ENCODE peak calls at places on chromosomes 6 and 20, in six cellular contexts. I is bronchial epithelial cell, R is heart left ventricle, F is dorsolateral prefrontal cortex, B is pancreas, G is nephron progenitor cell. N is an unnamed sample.

GRCh38 chr20:22352019-22352418 is 232.4 kb downstream of the FOXA2 start:
- DNase-seq in I (no peak), R (no peak), F (no peak), B (no peak), G (no peak), N (no peak)

GRCh38 chr6:15343490-15344185 is 97.8 kb downstream of the JARID2 start:
- DNase-seq in I (no peak), R (no peak), F (no peak), B (no peak), G (no peak), N (no peak)

GRCh38 chr20:50774515-50774914 is 20.3 kb upstream of the BCAS4 start:
- DNase-seq in I (no peak), R (no peak), F (no peak), B (no peak), G (no peak), N (no peak)

GRCh38 chr6:161327360-161327953 is 53.6 kb upstream of the AGPAT4 start:
- DNase-seq in I (no peak), R (no peak), F (no peak), B (no peak), G (no peak), N (no peak)

GRCh38 chr6:53439556-53439955 is 90.8 kb upstream of the ELOVL5 start:
- DNase-seq in I (no peak), R (no peak), F (no peak), B (no peak), G (no peak), N (no peak)

GRCh38 chr6:20403080-20403765 is 1.5 kb downstream of the E2F3 start:
- DNase-seq in I (peak), R (peak), F (peak), B (peak), G (peak), N (peak)

GRCh38 chr6:36926711-36927110 is 27.8 kb upstream of the PI16 start:
- DNase-seq in I (no peak), R (no peak), F (no peak), B (no peak), G (no peak), N (no peak)

GRCh38 chr6:105243487-105243886 is 63.7 kb upstream of the POPDC3 start:
- DNase-seq in I (no peak), R (no peak), F (no peak), B (no peak), G (no peak), N (no peak)

GRCh38 chr6:3888153-3888957 is 39.2 kb downstream of the FAM50B start:
- DNase-seq in I (no peak), R (no peak), F (no peak), B (no peak), G (no peak), N (no peak)

GRCh38 chr6:56521454-56521853 is 121.2 kb downstream of the DST start:
- DNase-seq in I (peak), R (no peak), F (no peak), B (no peak), G (no peak), N (no peak)

GRCh38 chr6:56752009-56752408 is 109.3 kb upstream of the DST start:
- DNase-seq in I (peak), R (no peak), F (no peak), B (no peak), G (no peak), N (peak)

GRCh38 chr20:3222635-3223600 is 13.6 kb downstream of the ITPA start:
- DNase-seq in I (peak), R (peak), F (no peak), B (no peak), G (peak), N (no peak)

GRCh38 chr20:3559637-3560036 is 88.8 kb downstream of the ATRN start:
- DNase-seq in I (no peak), R (no peak), F (no peak), B (no peak), G (no peak), N (no peak)

GRCh38 chr6:31125586-31126363 is 5.5 kb upstream of the CDSN start:
- DNase-seq in I (peak), R (peak), F (no peak), B (peak), G (no peak), N (no peak)

GRCh38 chr20:60481742-60482133 is 523.5 kb downstream of the CDH26 start:
- DNase-seq in I (no peak), R (no peak), F (no peak), B (no peak), G (no peak), N (no peak)

GRCh38 chr6:168297643-168298042 is 21.9 kb downstream of the DACT2 start:
- DNase-seq in I (no peak), R (no peak), F (no peak), B (no peak), G (no peak), N (no peak)

GRCh38 chr20:20457392-20458126 is 89.7 kb downstream of the INSM1 start:
- DNase-seq in I (no peak), R (no peak), F (no peak), B (peak), G (no peak), N (no peak)

GRCh38 chr20:52210037-52210990 is 18.7 kb upstream of the ZFP64 start:
- DNase-seq in I (no peak), R (no peak), F (no peak), B (no peak), G (no peak), N (no peak)

GRCh38 chr20:22771706-22772105 is 187.3 kb upstream of the FOXA2 start:
- DNase-seq in I (peak), R (no peak), F (no peak), B (no peak), G (no peak), N (no peak)

GRCh38 chr6:36028088-36028886 is 679 bp downstream of the MAPK14 start:
- DNase-seq in I (peak), R (peak), F (peak), B (peak), G (peak), N (no peak)

GRCh38 chr20:57547250-57547649 is 13.7 kb upstream of the PCK1 start:
- DNase-seq in I (peak), R (no peak), F (no peak), B (no peak), G (no peak), N (no peak)

GRCh38 chr6:151119823-151120524 is 119.8 kb upstream of the AKAP12 start:
- DNase-seq in I (no peak), R (no peak), F (no peak), B (no peak), G (peak), N (no peak)

GRCh38 chr20:12067686-12068085 is 150.0 kb downstream of the BTBD3 start:
- DNase-seq in I (no peak), R (no peak), F (no peak), B (no peak), G (no peak), N (no peak)

GRCh38 chr6:152605342-152605741 is 31.8 kb downstream of the SYNE1 start:
- DNase-seq in I (peak), R (no peak), F (no peak), B (no peak), G (no peak), N (no peak)

GRCh38 chr6:73169111-73169510 is 56.2 kb downstream of the KHDC1L start:
- DNase-seq in I (no peak), R (no peak), F (no peak), B (no peak), G (no peak), N (peak)

DNA sequence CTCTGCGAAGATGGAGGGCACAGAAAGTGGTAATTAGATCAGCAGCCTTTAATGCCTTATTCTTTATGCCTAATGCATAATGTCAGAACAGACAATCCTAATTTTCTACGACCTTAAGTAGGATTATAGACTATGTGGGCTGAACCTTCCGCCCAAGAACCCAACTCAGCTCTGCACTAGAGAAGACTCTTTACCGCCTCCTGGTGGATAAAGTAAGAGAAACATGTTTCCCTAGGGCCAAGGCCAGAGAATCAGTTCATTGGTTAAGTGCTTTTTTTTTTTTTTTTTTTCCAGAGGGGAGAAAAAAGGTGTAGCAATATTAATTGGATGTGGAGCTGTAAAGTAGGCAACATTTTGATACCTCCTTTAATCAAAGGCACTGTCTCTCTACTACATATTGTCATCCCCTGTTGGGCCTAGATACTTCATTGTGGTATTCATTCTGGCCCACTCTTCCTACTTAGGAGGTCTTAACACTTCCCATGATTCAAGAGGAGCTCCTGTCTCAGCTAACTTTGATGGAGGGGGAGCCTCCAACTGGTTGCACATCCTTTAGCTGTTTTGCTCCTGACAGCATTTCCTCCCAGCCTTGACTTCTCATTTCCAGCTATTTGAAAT is 124.9 kb upstream of the NRN1 start:
- DNase-seq in I (peak), R (no peak), F (no peak), B (no peak), G (peak), N (no peak)
- TF ChIP-seq CTCF in I (peak), R (peak), F (peak), B (peak), G (peak), N (peak)

DNA sequence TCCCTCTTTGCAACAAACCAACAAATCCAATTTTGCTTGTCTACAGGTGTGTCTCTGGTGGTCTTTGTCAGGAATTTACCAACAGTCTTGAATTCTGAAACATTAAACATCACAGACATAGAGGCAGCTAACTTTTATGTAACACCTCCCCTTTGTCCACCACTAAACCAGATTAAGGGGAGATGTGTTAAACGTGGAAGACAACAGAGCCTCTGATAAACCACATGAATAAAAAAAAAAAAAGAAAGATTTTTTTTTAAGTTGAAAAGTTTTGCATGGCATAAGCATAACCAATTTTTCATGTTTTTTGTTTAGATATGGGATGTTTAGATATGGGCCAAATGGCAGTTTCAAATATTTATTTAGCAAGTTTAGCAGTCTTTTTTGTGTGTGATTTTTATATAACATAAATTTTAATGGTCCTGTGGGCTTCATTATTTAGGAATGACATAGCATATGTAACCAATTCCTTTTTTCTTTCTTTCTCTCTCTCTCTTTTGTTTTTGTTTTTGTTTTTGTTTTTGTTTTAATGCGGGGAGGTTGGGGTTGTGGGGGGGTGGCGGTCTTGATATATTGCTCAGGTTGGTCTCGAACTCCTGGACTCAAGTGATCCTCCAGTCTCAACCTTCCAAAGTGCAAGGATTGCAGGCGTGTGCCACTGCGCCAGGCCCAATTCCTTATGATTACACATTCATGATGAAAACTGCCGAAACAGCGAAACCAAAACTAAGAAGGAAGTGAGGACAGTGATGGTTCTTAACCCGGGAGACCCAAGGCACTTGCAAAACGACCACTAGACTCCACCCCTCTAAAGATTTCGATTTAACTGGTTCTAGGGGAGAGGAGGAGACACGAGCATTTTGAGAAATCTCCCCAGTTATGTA is 60.5 kb upstream of the BTN3A2 start:
- DNase-seq in I (no peak), R (no peak), F (no peak), B (no peak), G (no peak), N (no peak)
- TF ChIP-seq CTCF in I (no peak), R (no peak), F (no peak), B (no peak), G (no peak), N (no peak)

GRCh38 chr6:78517399-78517798 is 350.0 kb upstream of the IRAK1BP1 start:
- DNase-seq in I (no peak), R (no peak), F (no peak), B (no peak), G (no peak), N (no peak)

GRCh38 chr6:78511019-78511418 is 356.3 kb upstream of the IRAK1BP1 start:
- DNase-seq in I (no peak), R (no peak), F (no peak), B (no peak), G (no peak), N (no peak)

DNA sequence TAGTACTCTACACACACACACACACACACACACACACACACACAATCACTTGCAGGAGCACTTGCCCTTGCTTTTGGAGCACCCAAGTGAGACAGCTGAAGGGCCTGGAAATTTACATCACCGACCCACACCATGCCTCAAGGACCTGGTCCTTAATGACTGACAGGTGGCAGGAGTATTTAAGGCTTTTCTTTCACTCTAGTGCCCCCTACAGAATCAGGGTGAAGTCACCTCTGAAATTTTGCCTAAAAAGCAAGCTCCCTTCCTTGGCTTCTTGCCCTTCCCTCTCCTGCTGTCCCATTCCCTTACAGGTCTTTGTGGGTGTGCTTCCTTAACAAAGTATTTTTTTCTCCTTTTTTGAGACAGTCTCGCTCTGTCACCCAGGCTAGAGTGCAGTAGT is 353.5 kb upstream of the IRAK1BP1 start:
- DNase-seq in I (peak), R (no peak), F (no peak), B (no peak), G (no peak), N (no peak)
- TF ChIP-seq CTCF in I (peak), R (no peak), F (no peak), B (no peak), G (no peak), N (peak)

GRCh38 chr6:164911151-164911550 is 398.3 kb downstream of the C6orf118 start:
- DNase-seq in I (no peak), R (no peak), F (no peak), B (no peak), G (no peak), N (no peak)
- TF ChIP-seq CTCF in I (no peak), R (no peak), F (no peak), B (no peak), G (no peak), N (no peak)

DNA sequence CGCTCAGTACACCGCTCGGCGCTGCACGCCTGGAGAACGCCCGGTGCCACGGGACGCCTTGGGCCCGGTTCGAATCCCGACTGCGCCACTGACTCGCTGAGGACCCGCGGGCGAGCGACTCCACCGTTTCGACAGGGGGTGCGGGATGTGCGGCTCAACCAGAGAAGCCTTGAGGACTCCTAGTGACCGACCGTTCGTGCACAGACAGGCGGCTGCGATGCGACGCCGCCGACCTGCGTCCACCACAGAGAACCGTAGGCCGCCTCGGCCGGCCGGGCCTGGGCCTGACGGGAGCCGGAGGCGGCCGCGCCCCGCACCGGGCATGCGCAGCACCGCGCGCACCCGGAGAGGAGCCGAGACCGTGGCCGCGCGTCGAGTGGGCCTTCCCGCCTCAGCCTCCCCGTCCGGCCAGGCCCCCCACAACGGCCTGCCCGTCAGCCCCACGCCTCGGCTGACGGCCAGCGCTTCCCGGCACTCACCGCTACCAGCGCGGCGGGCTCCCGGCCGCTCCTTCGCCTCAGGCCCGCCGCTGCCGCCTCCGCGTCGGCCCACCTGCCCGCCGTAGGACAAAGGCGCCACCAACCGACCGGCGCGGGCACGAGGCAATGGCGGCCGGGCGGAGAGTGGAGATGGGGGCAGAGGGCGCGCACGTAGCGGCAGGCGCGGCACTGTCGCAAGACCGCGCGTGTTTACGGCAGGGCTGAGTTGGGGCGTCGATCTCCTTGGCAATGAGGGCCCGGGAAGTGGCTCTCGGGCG is at the start of gene NCOA5:
- DNase-seq in I (peak), R (peak), F (peak), B (peak), G (peak), N (peak)
- TF ChIP-seq CTCF in I (peak), R (peak), F (peak), B (no peak), G (no peak), N (no peak)

DNA sequence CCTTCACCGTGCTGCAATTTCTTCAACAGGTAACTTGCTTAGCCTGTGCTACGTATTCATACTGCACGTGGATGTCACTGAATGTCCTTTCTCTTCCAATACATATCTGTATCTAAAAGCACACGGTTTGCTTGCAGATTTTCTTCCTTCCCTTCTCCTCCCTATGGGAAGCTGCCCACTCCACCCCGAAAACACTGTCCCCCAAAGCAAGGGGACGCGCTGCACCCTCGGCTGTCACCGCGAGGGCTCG is 708 bp downstream of the TMX4 start:
- DNase-seq in I (peak), R (no peak), F (no peak), B (no peak), G (no peak), N (no peak)
- TF ChIP-seq CTCF in I (no peak), R (peak), F (peak), B (no peak), G (no peak), N (no peak)

DNA sequence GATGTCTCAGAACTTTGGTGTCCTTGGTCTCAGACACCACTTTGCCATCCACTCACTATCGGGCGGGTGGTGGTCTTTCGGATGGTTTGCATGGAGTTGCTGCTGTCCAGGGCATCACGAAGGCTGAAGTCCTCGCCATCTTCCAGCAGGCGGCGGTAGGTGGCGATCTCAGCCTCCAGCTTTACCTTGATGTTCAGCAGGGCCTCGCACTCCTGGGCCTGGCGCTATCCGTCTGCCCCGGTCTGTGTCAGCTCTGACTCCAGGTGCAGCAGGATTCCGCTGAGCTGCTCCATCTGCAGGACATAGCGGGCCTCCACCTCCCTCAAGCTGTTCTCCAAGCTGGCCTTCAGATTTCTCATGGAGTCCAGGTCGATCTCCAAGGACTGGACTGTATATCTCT is 36.0 kb downstream of the ZNF311 start:
- DNase-seq in I (no peak), R (no peak), F (no peak), B (no peak), G (no peak), N (no peak)
- TF ChIP-seq CTCF in I (no peak), R (no peak), F (no peak), B (no peak), G (no peak), N (no peak)

DNA sequence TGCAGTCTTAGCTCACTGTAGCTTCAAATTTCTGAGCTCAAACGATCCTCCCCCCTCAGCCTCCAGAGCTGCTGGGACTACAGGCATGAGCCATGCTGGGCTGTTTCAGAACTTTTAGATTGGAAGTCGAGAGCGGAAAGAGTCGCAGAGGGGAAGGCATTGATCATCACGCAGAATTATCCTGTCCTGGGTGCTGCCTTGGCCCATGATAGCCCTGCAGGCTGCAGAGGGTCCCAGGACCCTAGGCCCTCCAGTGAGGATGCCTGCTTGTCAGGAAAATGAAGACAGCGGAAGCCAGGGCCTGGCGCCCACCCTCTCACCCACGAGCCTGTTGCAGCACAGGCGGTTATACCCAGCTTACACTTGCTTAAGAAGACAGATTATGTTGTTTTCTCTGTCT is 9.1 kb downstream of the TMEM181 start:
- DNase-seq in I (no peak), R (no peak), F (no peak), B (no peak), G (no peak), N (no peak)
- TF ChIP-seq CTCF in I (no peak), R (no peak), F (no peak), B (no peak), G (no peak), N (no peak)

GRCh38 chr6:157754351-157754750 is 68.7 kb upstream of the SNX9 start:
- DNase-seq in I (no peak), R (no peak), F (no peak), B (no peak), G (no peak), N (no peak)
- TF ChIP-seq CTCF in I (no peak), R (no peak), F (no peak), B (no peak), G (no peak), N (no peak)